ENCODE peak calls at places on chromosomes 5 and 9, in six cellular contexts. S, W, C, J, G and M are unnamed samples.

GRCh38 chr5:132773601-132774355 is 3.3 kb downstream of the SEPTIN8 start:
- DNase-seq in S (peak; percentile 52), W (no peak), C (no peak), J (no peak), G (no peak), M (no peak)

GRCh38 chr5:40871177-40871576 is 30.0 kb downstream of the CARD6 start:
- DNase-seq in S (no peak), W (no peak), C (no peak), J (no peak), G (no peak), M (no peak)

GRCh38 chr5:147391781-147392180 is 118.1 kb downstream of the DPYSL3 start:
- DNase-seq in S (no peak), W (no peak), C (no peak), J (no peak), G (peak; percentile 25), M (no peak)

GRCh38 chr5:180333661-180334060 is 19.5 kb downstream of the GFPT2 start:
- DNase-seq in S (no peak), W (no peak), C (no peak), J (no peak), G (no peak), M (no peak)

GRCh38 chr5:59569158-59569557 is 324.4 kb downstream of the PDE4D start:
- DNase-seq in S (no peak), W (no peak), C (no peak), J (no peak), G (no peak), M (no peak)

GRCh38 chr9:124353166-124353768 is 62.0 kb downstream of the PSMB7 start:
- DNase-seq in S (no peak), W (no peak), C (no peak), J (no peak), G (no peak), M (no peak)

GRCh38 chr5:169265888-169266287 is 35.1 kb downstream of the SLIT3 start:
- DNase-seq in S (peak; percentile 38), W (no peak), C (no peak), J (no peak), G (no peak), M (no peak)

GRCh38 chr5:1312206-1312605 is 17.3 kb upstream of the TERT start:
- DNase-seq in S (no peak), W (no peak), C (peak; percentile 0), J (no peak), G (no peak), M (no peak)

GRCh38 chr5:51187953-51188591 is 195.2 kb upstream of the ISL1 start:
- DNase-seq in S (no peak), W (no peak), C (no peak), J (peak; percentile 13), G (no peak), M (no peak)

GRCh38 chr5:158431369-158432029 is 572.6 kb upstream of the CLINT1 start:
- DNase-seq in S (no peak), W (no peak), C (no peak), J (no peak), G (no peak), M (no peak)

GRCh38 chr5:90221947-90222346 is 187.6 kb downstream of the CETN3 start:
- DNase-seq in S (no peak), W (no peak), C (no peak), J (no peak), G (no peak), M (no peak)

GRCh38 chr5:76660360-76660759 is 37.2 kb upstream of the F2RL2 start:
- DNase-seq in S (no peak), W (no peak), C (no peak), J (no peak), G (no peak), M (no peak)

GRCh38 chr5:53073349-53073748 is 36.2 kb downstream of the MOCS2 start:
- DNase-seq in S (no peak), W (no peak), C (no peak), J (no peak), G (no peak), M (no peak)

GRCh38 chr9:91837982-91838731 is 111.9 kb downstream of the ROR2 start:
- DNase-seq in S (no peak), W (no peak), C (no peak), J (no peak), G (no peak), M (no peak)

GRCh38 chr5:146671561-146671960 is 155.6 kb upstream of the GPR151 start:
- DNase-seq in S (no peak), W (no peak), C (no peak), J (no peak), G (no peak), M (no peak)

GRCh38 chr9:6557883-6558282 is 87.6 kb downstream of the GLDC start:
- DNase-seq in S (no peak), W (no peak), C (no peak), J (no peak), G (no peak), M (no peak)

GRCh38 chr5:114332925-114333324 is 28.9 kb upstream of the KCNN2 start:
- DNase-seq in S (no peak), W (no peak), C (no peak), J (no peak), G (no peak), M (no peak)
- TF ChIP-seq TAF1 in S (no peak), W (no peak), C (no peak), J (no peak), G (no peak), M (no peak)

GRCh38 chr9:21804336-21804735 is 1.9 kb downstream of the MTAP start:
- DNase-seq in S (no peak), W (no peak), C (no peak), J (no peak), G (no peak), M (no peak)

GRCh38 chr9:21804791-21805190 is 2.4 kb downstream of the MTAP start:
- DNase-seq in S (no peak), W (no peak), C (no peak), J (no peak), G (no peak), M (no peak)

GRCh38 chr9:21801683-21802417 is 586 bp upstream of the MTAP start:
- DNase-seq in S (no peak), W (no peak), C (no peak), J (no peak), G (peak; percentile 62), M (no peak)

GRCh38 chr9:21802418-21803000 is at the start of gene MTAP:
- DNase-seq in S (no peak), W (peak; percentile 36), C (peak; percentile 61), J (peak; percentile 81), G (peak; percentile 88), M (peak; percentile 59)

GRCh38 chr9:21803674-21804048 is 1.2 kb downstream of the MTAP start:
- DNase-seq in S (no peak), W (no peak), C (no peak), J (no peak), G (no peak), M (no peak)
- TF ChIP-seq POLR2AphosphoS5 in S (no peak), W (no peak), C (no peak), J (no peak), G (no peak), M (no peak)

GRCh38 chr5:134994560-134995156 is 27.0 kb downstream of the CATSPER3 start:
- DNase-seq in S (no peak), W (no peak), C (no peak), J (no peak), G (no peak), M (no peak)
- TF ChIP-seq POLR2A in S (no peak), W (no peak), C (no peak), J (no peak), G (no peak), M (no peak)

GRCh38 chr9:126057036-126057435 is 269.6 kb upstream of the MVB12B start:
- DNase-seq in S (no peak), W (no peak), C (no peak), J (no peak), G (no peak), M (no peak)

GRCh38 chr9:126053913-126054312 is 272.7 kb upstream of the MVB12B start:
- DNase-seq in S (no peak), W (no peak), C (no peak), J (no peak), G (no peak), M (no peak)

GRCh38 chr9:126056312-126057021 is 270.2 kb upstream of the MVB12B start:
- DNase-seq in S (no peak), W (no peak), C (no peak), J (no peak), G (no peak), M (no peak)

GRCh38 chr9:126057461-126057860 is 269.2 kb upstream of the MVB12B start:
- DNase-seq in S (no peak), W (no peak), C (no peak), J (no peak), G (no peak), M (no peak)

GRCh38 chr9:126055386-126055785 is 271.2 kb upstream of the MVB12B start:
- DNase-seq in S (no peak), W (no peak), C (no peak), J (no peak), G (no peak), M (no peak)
- TF ChIP-seq TAF1 in S (no peak), W (no peak), C (no peak), J (no peak), G (no peak), M (no peak)

GRCh38 chr5:140627972-140628371 is 5.0 kb downstream of the CD14 start:
- DNase-seq in S (no peak), W (no peak), C (no peak), J (no peak), G (no peak), M (no peak)
- TF ChIP-seq POLR2AphosphoS5 in S (no peak), W (no peak), C (no peak), J (no peak), G (no peak), M (no peak)